ENCODE peak calls at places on chromosome 18, in six cellular contexts. S is SK-N-SH; E is tibial artery; R is CD8-positive, alpha-beta T cell; G is DND-41; T is left lung. B is an unnamed sample.

GRCh38 chr18:76605341-76605929 is 110.4 kb upstream of the ZNF516 start:
- DNase-seq in S (no peak), E (no peak), R (no peak), G (no peak), T (no peak), B (no peak)

GRCh38 chr18:61892683-61893303 is at the start of gene RNF152:
- DNase-seq in S (peak; percentile 75), E (peak; percentile 79), R (peak; percentile 25), G (peak; percentile 11), T (no peak), B (no peak)

GRCh38 chr18:32930695-32931301 is 158.0 kb upstream of the KLHL14 start:
- DNase-seq in S (peak; percentile 58), E (no peak), R (no peak), G (no peak), T (no peak), B (peak; percentile 71)

GRCh38 chr18:46053368-46054095 is 18.5 kb downstream of the PSTPIP2 start:
- DNase-seq in S (no peak), E (no peak), R (no peak), G (no peak), T (no peak), B (no peak)

GRCh38 chr18:34647251-34647650 is 62.8 kb upstream of the DTNA start:
- DNase-seq in S (no peak), E (no peak), R (no peak), G (no peak), T (no peak), B (peak; percentile 68)

GRCh38 chr18:48059363-48060109 is 129.1 kb upstream of the SMAD2 start:
- DNase-seq in S (peak; percentile 65), E (peak; percentile 39), R (no peak), G (no peak), T (no peak), B (no peak)

GRCh38 chr18:6118080-6118479 is 222.8 kb upstream of the TMEM200C start:
- DNase-seq in S (no peak), E (no peak), R (no peak), G (no peak), T (no peak), B (no peak)

GRCh38 chr18:44246001-44246400 is 434.7 kb upstream of the SETBP1 start:
- DNase-seq in S (no peak), E (no peak), R (no peak), G (no peak), T (no peak), B (no peak)

GRCh38 chr18:48263913-48264506 is 145.2 kb downstream of the ZBTB7C start:
- DNase-seq in S (peak; percentile 30), E (no peak), R (no peak), G (no peak), T (no peak), B (no peak)

GRCh38 chr18:2906522-2907458 is 60.0 kb downstream of the EMILIN2 start:
- DNase-seq in S (peak; percentile 87), E (no peak), R (peak; percentile 46), G (peak; percentile 61), T (peak; percentile 38), B (peak; percentile 23)

GRCh38 chr18:27695509-27695908 is 481.4 kb downstream of the CDH2 start:
- DNase-seq in S (no peak), E (no peak), R (no peak), G (no peak), T (no peak), B (no peak)

GRCh38 chr18:68034293-68034692 is 517.8 kb upstream of the DSEL start:
- DNase-seq in S (peak; percentile 4), E (no peak), R (no peak), G (no peak), T (no peak), B (no peak)

GRCh38 chr18:75727479-75727878 is 300.0 kb upstream of the SMIM21 start:
- DNase-seq in S (peak; percentile 47), E (no peak), R (no peak), G (peak; percentile 50), T (no peak), B (peak; percentile 0)

GRCh38 chr18:46226461-46226860 is 122.3 kb downstream of the HAUS1 start:
- DNase-seq in S (no peak), E (no peak), R (no peak), G (no peak), T (no peak), B (no peak)

GRCh38 chr18:24023185-24023814 is 8.7 kb downstream of the TTC39C start:
- DNase-seq in S (peak; percentile 68), E (no peak), R (no peak), G (peak; percentile 27), T (no peak), B (no peak)

GRCh38 chr18:26002375-26002774 is 88.0 kb downstream of the SS18 start:
- DNase-seq in S (no peak), E (no peak), R (no peak), G (no peak), T (no peak), B (no peak)

GRCh38 chr18:57891707-57892391 is 88.7 kb upstream of the ATP8B1 start:
- DNase-seq in S (no peak), E (no peak), R (no peak), G (no peak), T (no peak), B (no peak)

GRCh38 chr18:47485221-47485797 is 233.8 kb upstream of the SKOR2 start:
- DNase-seq in S (no peak), E (no peak), R (no peak), G (no peak), T (no peak), B (no peak)

GRCh38 chr18:5424903-5425302 is 118.9 kb downstream of the EPB41L3 start:
- DNase-seq in S (no peak), E (no peak), R (no peak), G (peak; percentile 8), T (no peak), B (peak; percentile 62)

GRCh38 chr18:49521251-49521650 is 34.2 kb upstream of the C18orf32 start:
- DNase-seq in S (no peak), E (no peak), R (no peak), G (no peak), T (no peak), B (no peak)

GRCh38 chr18:54255141-54255540 is 14.2 kb upstream of the POLI start:
- DNase-seq in S (no peak), E (no peak), R (no peak), G (no peak), T (no peak), B (no peak)

GRCh38 chr18:32918692-32919250 is 145.9 kb upstream of the KLHL14 start:
- DNase-seq in S (no peak), E (no peak), R (no peak), G (no peak), T (no peak), B (peak; percentile 14)

GRCh38 chr18:79410731-79411613 is 15.2 kb downstream of the NFATC1 start:
- DNase-seq in S (no peak), E (no peak), R (no peak), G (no peak), T (no peak), B (no peak)

GRCh38 chr18:51251625-51252024 is 54.1 kb upstream of the MEX3C start:
- DNase-seq in S (no peak), E (no peak), R (no peak), G (no peak), T (no peak), B (peak; percentile 86)

GRCh38 chr18:3211236-3211992 is 8.4 kb downstream of the MYOM1 start:
- DNase-seq in S (no peak), E (no peak), R (no peak), G (no peak), T (no peak), B (no peak)

GRCh38 chr18:25231327-25231691 is 120.7 kb downstream of the ZNF521 start:
- DNase-seq in S (no peak), E (no peak), R (no peak), G (no peak), T (no peak), B (no peak)

GRCh38 chr18:13376841-13377351 is 158.3 kb downstream of the LDLRAD4 start:
- DNase-seq in S (no peak), E (no peak), R (peak; percentile 73), G (peak; percentile 78), T (no peak), B (peak; percentile 10)

GRCh38 chr18:25298853-25299274 is 53.1 kb downstream of the ZNF521 start:
- DNase-seq in S (no peak), E (no peak), R (no peak), G (no peak), T (no peak), B (no peak)

GRCh38 chr18:44508474-44508873 is 172.2 kb upstream of the SETBP1 start:
- DNase-seq in S (no peak), E (no peak), R (no peak), G (no peak), T (no peak), B (no peak)

GRCh38 chr18:57910817-57911216 is 107.7 kb upstream of the ATP8B1 start:
- DNase-seq in S (no peak), E (no peak), R (no peak), G (peak; percentile 19), T (no peak), B (peak; percentile 2)

GRCh38 chr18:44870631-44871502 is 190.2 kb downstream of the SETBP1 start:
- DNase-seq in S (peak; percentile 20), E (no peak), R (no peak), G (no peak), T (no peak), B (no peak)

GRCh38 chr18:9216459-9216858 is 79.9 kb downstream of the ANKRD12 start:
- DNase-seq in S (no peak), E (no peak), R (no peak), G (no peak), T (no peak), B (no peak)

GRCh38 chr18:9211955-9212354 is 75.4 kb downstream of the ANKRD12 start:
- DNase-seq in S (no peak), E (no peak), R (no peak), G (no peak), T (no peak), B (no peak)

GRCh38 chr18:9215221-9215933 is 78.8 kb downstream of the ANKRD12 start:
- DNase-seq in S (no peak), E (no peak), R (no peak), G (no peak), T (no peak), B (no peak)

GRCh38 chr18:9209230-9209629 is 72.6 kb downstream of the ANKRD12 start:
- DNase-seq in S (no peak), E (no peak), R (no peak), G (no peak), T (no peak), B (no peak)

GRCh38 chr18:9210996-9211395 is 74.4 kb downstream of the ANKRD12 start:
- DNase-seq in S (no peak), E (no peak), R (no peak), G (no peak), T (no peak), B (no peak)
- H3K36me3 ChIP-seq in S (peaks cover 70% of the 10 kb centered on the region), E (peaks cover 33% of the 10 kb centered on the region), R (peaks cover 22% of the 10 kb centered on the region), G (peaks cover 46% of the 10 kb centered on the region), T (peaks cover 40% of the 10 kb centered on the region), B (peaks cover 83% of the 10 kb centered on the region)

GRCh38 chr18:697771-698170 is 14.7 kb downstream of the ENOSF1 start:
- DNase-seq in S (no peak), E (no peak), R (no peak), G (no peak), T (no peak), B (no peak)
- H3K36me3 ChIP-seq in S (peaks cover 6% of the 10 kb centered on the region), E (peaks cover 51% of the 10 kb centered on the region), R (peaks cover 2% of the 10 kb centered on the region), G (no peaks in the 10 kb centered on the region), T (peaks cover 51% of the 10 kb centered on the region), B (peaks cover 5% of the 10 kb centered on the region)

GRCh38 chr18:183769-184168 is 25.4 kb downstream of the USP14 start:
- DNase-seq in S (peak; percentile 3), E (no peak), R (no peak), G (no peak), T (no peak), B (no peak)
- H3K36me3 ChIP-seq in S (peaks cover 46% of the 10 kb centered on the region), E (peaks cover 32% of the 10 kb centered on the region), R (peaks cover 17% of the 10 kb centered on the region), G (peaks cover 64% of the 10 kb centered on the region), T (peaks cover 50% of the 10 kb centered on the region), B (peaks cover 95% of the 10 kb centered on the region)

GRCh38 chr18:73983970-73984369 is 163.7 kb downstream of the FBXO15 start:
- DNase-seq in S (no peak), E (no peak), R (no peak), G (no peak), T (no peak), B (no peak)
- H3K36me3 ChIP-seq in S (no peaks in the 10 kb centered on the region), E (no peaks in the 10 kb centered on the region), R (no peaks in the 10 kb centered on the region), G (no peaks in the 10 kb centered on the region), T (no peaks in the 10 kb centered on the region), B (no peaks in the 10 kb centered on the region)